ENCODE peak calls at places on chromosome 18, in ten cellular contexts. L, F, B, K, Y, N, R, X, P and S are unnamed samples.

GRCh38 chr18:23908827-23909226 is 105.7 kb upstream of the TTC39C start:
- DNase-seq in Y (no peak), B (no peak), P (no peak), F (no peak), L (no peak), X (no peak), R (no peak), K (no peak), N (no peak), S (no peak)

GRCh38 chr18:78906066-78906465 is 73.6 kb upstream of the SALL3 start:
- DNase-seq in L (no peak), N (peak), K (no peak), F (no peak), Y (no peak), P (no peak), R (no peak), B (no peak), X (no peak), S (no peak)

GRCh38 chr18:48986851-48987761 is 36.3 kb upstream of the SMAD7 start:
- DNase-seq in P (no peak), K (no peak), B (no peak), L (no peak), F (no peak), R (no peak), X (no peak), Y (no peak), N (peak), S (no peak)

GRCh38 chr18:10057808-10058791 is 144.3 kb downstream of the VAPA start:
- DNase-seq in P (peak), Y (no peak), F (no peak), N (no peak), K (peak), X (no peak), R (no peak), L (no peak), B (no peak), S (no peak)

GRCh38 chr18:6781846-6782245 is 52.3 kb downstream of the ARHGAP28 start:
- DNase-seq in F (no peak), B (no peak), R (peak), K (peak), X (no peak), Y (no peak), P (peak), N (no peak), L (no peak), S (no peak)

GRCh38 chr18:46226461-46226860 is 122.3 kb downstream of the HAUS1 start:
- DNase-seq in F (no peak), N (no peak), Y (no peak), X (no peak), B (no peak), K (peak), L (no peak), R (no peak), P (peak), S (no peak)

GRCh38 chr18:23723121-23723520 is 33.9 kb downstream of the LAMA3 start:
- DNase-seq in Y (no peak), X (no peak), K (peak), F (no peak), R (no peak), N (no peak), P (peak), L (no peak), B (no peak), S (no peak)

GRCh38 chr18:64966667-64967066 is 784.1 kb upstream of the CDH7 start:
- DNase-seq in X (no peak), K (no peak), F (peak), L (no peak), N (peak), Y (no peak), R (no peak), P (no peak), B (no peak), S (peak)

GRCh38 chr18:68839701-68840100 is 41.8 kb downstream of the CCDC102B start:
- DNase-seq in Y (no peak), B (no peak), F (no peak), X (no peak), L (no peak), R (no peak), N (no peak), P (no peak), K (peak), S (no peak)

GRCh38 chr18:66874812-66875474 is 271.1 kb upstream of the CDH19 start:
- DNase-seq in P (no peak), Y (no peak), R (no peak), X (no peak), L (no peak), F (no peak), K (no peak), B (no peak), N (no peak), S (no peak)

GRCh38 chr18:29361843-29362242 is 1184.9 kb upstream of the CDH2 start:
- DNase-seq in K (no peak), L (no peak), F (no peak), R (no peak), N (peak), Y (no peak), X (no peak), P (no peak), B (no peak), S (no peak)

GRCh38 chr18:76491801-76492668 is 3.0 kb downstream of the ZNF516 start:
- DNase-seq in N (peak), F (peak), X (no peak), K (peak), L (no peak), P (peak), B (no peak), R (peak), Y (peak), S (peak)

GRCh38 chr18:54269924-54270844 is 867 bp downstream of the POLI start:
- DNase-seq in Y (no peak), B (peak), R (peak), X (peak), K (peak), F (peak), L (peak), P (peak), N (peak), S (peak)

GRCh38 chr18:26656944-26657536 is 108.7 kb upstream of the KCTD1 start:
- DNase-seq in X (no peak), Y (no peak), K (peak), N (peak), L (no peak), R (peak), B (no peak), F (peak), P (peak), S (peak)

GRCh38 chr18:3250237-3251107 is 2.9 kb downstream of the MYL12A start:
- DNase-seq in L (no peak), Y (no peak), K (peak), F (no peak), B (no peak), X (no peak), R (no peak), P (peak), N (no peak), S (no peak)

GRCh38 chr18:49664086-49664890 is 102.4 kb downstream of the LIPG start:
- DNase-seq in B (no peak), P (peak), N (peak), X (no peak), Y (no peak), L (no peak), F (peak), R (no peak), K (peak), S (no peak)

GRCh38 chr18:67428148-67428547 is 88.4 kb downstream of the DSEL start:
- DNase-seq in K (peak), R (no peak), N (no peak), L (no peak), Y (no peak), B (no peak), X (no peak), P (peak), F (no peak), S (no peak)

GRCh38 chr18:8207996-8208395 is 401.2 kb upstream of the RAB12 start:
- DNase-seq in K (no peak), N (no peak), P (no peak), X (no peak), Y (no peak), R (no peak), F (no peak), L (no peak), B (no peak), S (no peak)

GRCh38 chr18:13581055-13581454 is 145.3 kb downstream of the FAM210A start:
- DNase-seq in R (no peak), K (no peak), P (no peak), N (no peak), X (no peak), Y (no peak), L (no peak), B (no peak), F (no peak), S (no peak)

GRCh38 chr18:69444221-69444620 is 43.5 kb downstream of the DOK6 start:
- DNase-seq in F (no peak), B (no peak), X (no peak), N (no peak), R (no peak), K (no peak), L (no peak), Y (no peak), P (peak), S (no peak)

GRCh38 chr18:1968801-1969498 is 602.4 kb downstream of the METTL4 start:
- DNase-seq in L (no peak), P (no peak), F (no peak), N (no peak), Y (no peak), R (no peak), B (no peak), K (no peak), X (no peak), S (no peak)

GRCh38 chr18:40011201-40011600 is 1943.8 kb upstream of the PIK3C3 start:
- DNase-seq in L (no peak), K (no peak), N (no peak), P (no peak), R (no peak), Y (no peak), F (no peak), B (no peak), X (no peak), S (no peak)

GRCh38 chr18:12015697-12016062 is 34.4 kb downstream of the IMPA2 start:
- DNase-seq in R (no peak), N (no peak), K (peak), X (no peak), P (peak), F (no peak), Y (no peak), L (no peak), B (no peak), S (peak)

GRCh38 chr18:6013101-6013790 is 117.9 kb upstream of the TMEM200C start:
- DNase-seq in F (no peak), X (no peak), L (no peak), P (peak), Y (no peak), K (no peak), N (no peak), B (no peak), R (no peak), S (no peak)

GRCh38 chr18:468841-469796 is 31.4 kb downstream of the COLEC12 start:
- DNase-seq in B (no peak), K (no peak), F (no peak), N (no peak), L (no peak), R (no peak), Y (no peak), X (no peak), P (no peak), S (no peak)

GRCh38 chr18:6947328-6948030 is 170.1 kb downstream of the LAMA1 start:
- DNase-seq in F (no peak), N (no peak), Y (no peak), K (no peak), P (no peak), L (no peak), R (no peak), X (no peak), B (no peak), S (no peak)

GRCh38 chr18:33928226-33928625 is 296.5 kb downstream of the NOL4 start:
- DNase-seq in P (peak), F (no peak), R (no peak), N (no peak), L (no peak), Y (no peak), B (no peak), K (peak), X (no peak), S (no peak)

GRCh38 chr18:9559253-9559652 is 55.1 kb downstream of the PPP4R1 start:
- DNase-seq in L (no peak), B (no peak), N (no peak), P (no peak), Y (no peak), X (no peak), F (no peak), K (no peak), R (no peak), S (no peak)

GRCh38 chr18:49022311-49023280 is 71.8 kb upstream of the SMAD7 start:
- DNase-seq in K (no peak), P (no peak), N (peak), X (no peak), Y (no peak), F (no peak), B (no peak), L (no peak), R (peak), S (no peak)

GRCh38 chr18:63775166-63775730 is at the start of gene SERPINB7:
- DNase-seq in B (no peak), R (no peak), F (no peak), P (peak), Y (no peak), N (no peak), X (no peak), L (no peak), K (peak), S (no peak)

GRCh38 chr18:56083097-56083865 is 495.3 kb upstream of the TCF4 start:
- DNase-seq in N (peak), P (peak), Y (no peak), L (no peak), K (peak), X (no peak), R (peak), B (no peak), F (no peak), S (no peak)

GRCh38 chr18:31233550-31234306 is 71.1 kb upstream of the DSC1 start:
- DNase-seq in K (no peak), N (no peak), X (no peak), Y (no peak), P (no peak), B (no peak), L (no peak), R (no peak), F (no peak), S (no peak)

GRCh38 chr18:72544092-72544886 is at the start of gene CBLN2:
- DNase-seq in B (no peak), P (peak), F (peak), Y (no peak), R (peak), X (no peak), L (peak), K (peak), N (peak), S (peak)

GRCh38 chr18:48064978-48065600 is 134.6 kb upstream of the SMAD2 start:
- DNase-seq in F (no peak), N (no peak), Y (no peak), R (no peak), L (no peak), K (no peak), X (no peak), P (no peak), B (no peak), S (no peak)

GRCh38 chr18:48410095-48410920 is 1.1 kb upstream of the ZBTB7C start:
- DNase-seq in F (peak), N (peak), L (peak), R (peak), X (peak), K (peak), P (peak), Y (peak), B (no peak), S (peak)

GRCh38 chr18:9712130-9712577 is 4.1 kb downstream of the RAB31 start:
- DNase-seq in K (no peak), X (no peak), L (no peak), B (no peak), R (no peak), P (no peak), F (no peak), Y (no peak), N (no peak), S (peak)

GRCh38 chr18:31042391-31043181 is at the start of gene DSC3:
- DNase-seq in K (peak), N (peak), P (no peak), R (no peak), F (no peak), B (no peak), L (no peak), X (no peak), Y (no peak), S (peak)

GRCh38 chr18:78563110-78563509 is 416.5 kb upstream of the SALL3 start:
- DNase-seq in N (no peak), P (no peak), B (no peak), L (no peak), K (no peak), F (no peak), R (no peak), X (no peak), Y (no peak), S (no peak)

GRCh38 chr18:51614033-51614432 is 416.6 kb upstream of the MEX3C start:
- DNase-seq in Y (no peak), R (peak), F (no peak), N (peak), P (peak), X (no peak), L (no peak), K (peak), B (no peak), S (no peak)